ENCODE peak calls at places on chromosomes 13 and 19, in eight cellular contexts. A is T-cell; L is mesenchymal stem cell; U is CD8-positive, alpha-beta memory T cell; J is AG09309; C is HAP-1; Y is astrocyte of the hippocampus; K is SHP77. T is an unnamed sample.

GRCh38 chr13:110506396-110506795 is 55.1 kb downstream of the RAB20 start:
- DNase-seq in A (no peak), L (no peak), U (no peak), J (no peak), C (no peak), Y (no peak), K (no peak), T (no peak)

GRCh38 chr19:48629297-48629598 is 7.9 kb downstream of the DBP start:
- DNase-seq in A (no peak), L (no peak), U (no peak), J (no peak), C (no peak), Y (no peak), K (no peak), T (no peak)

GRCh38 chr19:57830071-57830602 is at the start of gene ZNF587B:
- DNase-seq in A (peak), L (peak), U (peak), J (no peak), C (peak), Y (peak), K (no peak), T (peak)

GRCh38 chr13:46334423-46334822 is 52.6 kb downstream of the RUBCNL start:
- DNase-seq in A (no peak), L (no peak), U (no peak), J (no peak), C (no peak), Y (no peak), K (no peak), T (no peak)

GRCh38 chr13:101150998-101151397 is 265.3 kb downstream of the NALCN start:
- DNase-seq in A (no peak), L (peak), U (no peak), J (no peak), C (no peak), Y (peak), K (no peak), T (no peak)

GRCh38 chr19:57947088-57947418 is 453 bp downstream of the ZNF256 start:
- DNase-seq in A (no peak), L (peak), U (no peak), J (no peak), C (no peak), Y (no peak), K (no peak), T (no peak)

GRCh38 chr19:39679791-39680168 is 24.1 kb downstream of the LGALS16 start:
- DNase-seq in A (no peak), L (no peak), U (no peak), J (no peak), C (no peak), Y (no peak), K (no peak), T (no peak)

GRCh38 chr13:51721485-51721884 is 82.5 kb downstream of the DHRS12 start:
- DNase-seq in A (no peak), L (no peak), U (no peak), J (no peak), C (no peak), Y (peak), K (no peak), T (no peak)

GRCh38 chr13:99053636-99054233 is 75.9 kb upstream of the DOCK9 start:
- DNase-seq in A (no peak), L (no peak), U (no peak), J (no peak), C (no peak), Y (no peak), K (no peak), T (no peak)

GRCh38 chr19:4140237-4140711 is 13.2 kb upstream of the CREB3L3 start:
- DNase-seq in A (no peak), L (peak), U (no peak), J (no peak), C (peak), Y (peak), K (peak), T (no peak)

GRCh38 chr19:888615-889385 is 4.2 kb downstream of the MED16 start:
- DNase-seq in A (peak), L (no peak), U (no peak), J (no peak), C (no peak), Y (no peak), K (no peak), T (no peak)

GRCh38 chr19:49064029-49064629 is 489 bp downstream of the NTF4 start:
- DNase-seq in A (no peak), L (no peak), U (no peak), J (no peak), C (no peak), Y (no peak), K (no peak), T (no peak)

GRCh38 chr19:34504809-34505291 is 23.3 kb downstream of the WTIP start:
- DNase-seq in A (no peak), L (no peak), U (no peak), J (no peak), C (no peak), Y (no peak), K (no peak), T (no peak)

GRCh38 chr13:104592127-104592526 is 1525.9 kb upstream of the SLC10A2 start:
- DNase-seq in A (no peak), L (peak), U (no peak), J (no peak), C (no peak), Y (peak), K (no peak), T (no peak)

GRCh38 chr19:46373573-46374359 is 26.9 kb downstream of the PPP5C start:
- DNase-seq in A (no peak), L (peak), U (no peak), J (no peak), C (no peak), Y (peak), K (peak), T (no peak)

GRCh38 chr13:86585826-86586225 is 786.6 kb upstream of the SLITRK6 start:
- DNase-seq in A (no peak), L (peak), U (no peak), J (no peak), C (no peak), Y (peak), K (no peak), T (no peak)

GRCh38 chr13:28778308-28779215 is 41.6 kb upstream of the MTUS2 start:
- DNase-seq in A (no peak), L (no peak), U (no peak), J (no peak), C (no peak), Y (no peak), K (no peak), T (no peak)

GRCh38 chr19:31350693-31351211 is 1.5 kb upstream of the TSHZ3 start:
- DNase-seq in A (no peak), L (peak), U (no peak), J (no peak), C (peak), Y (peak), K (no peak), T (no peak)

GRCh38 chr13:42571895-42572294 is 2.1 kb upstream of the TNFSF11 start:
- DNase-seq in A (no peak), L (no peak), U (no peak), J (no peak), C (no peak), Y (no peak), K (no peak), T (no peak)

GRCh38 chr13:101916108-101916757 is 463.8 kb downstream of the ITGBL1 start:
- DNase-seq in A (no peak), L (peak), U (no peak), J (no peak), C (no peak), Y (peak), K (peak), T (no peak)

GRCh38 chr19:5360003-5360820 is 19.6 kb upstream of the PTPRS start:
- DNase-seq in A (no peak), L (no peak), U (no peak), J (no peak), C (no peak), Y (peak), K (no peak), T (no peak)

GRCh38 chr13:107585466-107585865 is 629.9 kb downstream of the LIG4 start:
- DNase-seq in A (no peak), L (peak), U (no peak), J (no peak), C (no peak), Y (no peak), K (peak), T (no peak)

GRCh38 chr19:16830679-16831078 is 1.5 kb downstream of the SIN3B start:
- DNase-seq in A (no peak), L (peak), U (no peak), J (no peak), C (no peak), Y (peak), K (no peak), T (no peak)

GRCh38 chr13:60311527-60311926 is 85.5 kb upstream of the TDRD3 start:
- DNase-seq in A (no peak), L (no peak), U (no peak), J (no peak), C (no peak), Y (no peak), K (no peak), T (no peak)

GRCh38 chr13:36979361-36980040 is 19.6 kb downstream of the ALG5 start:
- DNase-seq in A (no peak), L (peak), U (no peak), J (no peak), C (no peak), Y (peak), K (no peak), T (no peak)

GRCh38 chr13:110714798-110715394 is 1.4 kb downstream of the ING1 start:
- DNase-seq in A (peak), L (no peak), U (peak), J (no peak), C (no peak), Y (peak), K (peak), T (peak)

GRCh38 chr19:38562096-38562495 is 55.7 kb downstream of the MAP4K1 start:
- DNase-seq in A (no peak), L (no peak), U (no peak), J (no peak), C (no peak), Y (no peak), K (no peak), T (no peak)